ENCODE peak calls at places on chromosomes 16 and 17, in eight cellular contexts. L, J, U, N, B, A, K and Z are unnamed samples.

GRCh38 chr16:6645758-6646423 is 686.8 kb upstream of the RBFOX1 start:
- DNase-seq in J (no peak), N (peak; percentile 37), U (no peak), A (no peak), B (no peak), K (no peak), L (no peak), Z (no peak)

GRCh38 chr17:43033947-43034622 is 9.1 kb downstream of the RND2 start:
- DNase-seq in K (peak; percentile 81), J (no peak), A (peak; percentile 72), L (no peak), B (no peak), U (no peak), N (no peak), Z (no peak)

GRCh38 chr16:22425036-22425801 is 50.8 kb upstream of the CDR2 start:
- DNase-seq in K (peak; percentile 46), B (peak; percentile 69), J (peak; percentile 60), A (peak; percentile 87), N (no peak), L (no peak), U (no peak), Z (no peak)

GRCh38 chr17:40017422-40018080 is 2.3 kb downstream of the CSF3 start:
- DNase-seq in K (peak; percentile 54), N (no peak), B (no peak), A (peak; percentile 23), J (peak; percentile 70), L (no peak), U (no peak), Z (no peak)

GRCh38 chr16:20910781-20911321 is 10.3 kb downstream of the LYRM1 start:
- DNase-seq in N (no peak), J (no peak), A (peak; percentile 66), B (no peak), U (no peak), K (no peak), L (peak; percentile 65), Z (peak; percentile 90)

GRCh38 chr16:19595043-19595767 is 39.7 kb downstream of the VPS35L start:
- DNase-seq in B (peak; percentile 24), J (peak; percentile 20), K (no peak), L (peak; percentile 94), A (peak; percentile 86), U (no peak), N (no peak), Z (peak; percentile 92)

GRCh38 chr17:78223061-78223460 is 8.4 kb upstream of the TMEM235 start:
- DNase-seq in J (no peak), N (no peak), L (no peak), B (no peak), U (no peak), A (no peak), K (no peak), Z (no peak)

GRCh38 chr16:15451098-15451731 is 16.8 kb downstream of the BMERB1 start:
- DNase-seq in B (no peak), J (no peak), K (no peak), A (no peak), L (no peak), N (no peak), U (no peak), Z (no peak)

GRCh38 chr16:4309833-4310266 is 6.0 kb upstream of the GLIS2 start:
- DNase-seq in A (peak; percentile 98), J (no peak), K (peak; percentile 97), L (peak; percentile 72), U (peak; percentile 83), B (no peak), N (no peak), Z (no peak)

GRCh38 chr16:68737046-68737729 is at the start of gene CDH1:
- DNase-seq in J (no peak), B (no peak), L (no peak), A (peak; percentile 85), K (peak; percentile 98), N (no peak), U (no peak), Z (peak; percentile 83)

GRCh38 chr17:42365136-42365535 is 23.1 kb downstream of the STAT3 start:
- DNase-seq in L (peak; percentile 97), B (no peak), U (no peak), A (peak; percentile 89), N (no peak), J (no peak), K (no peak), Z (no peak)

GRCh38 chr17:80952291-80952690 is 39.4 kb upstream of the CHMP6 start:
- DNase-seq in B (no peak), A (peak; percentile 56), J (peak; percentile 13), U (no peak), N (no peak), L (no peak), K (no peak), Z (no peak)

GRCh38 chr17:80817861-80818260 is 173.8 kb upstream of the CHMP6 start:
- DNase-seq in J (no peak), B (no peak), A (no peak), N (no peak), K (no peak), L (peak; percentile 16), U (no peak), Z (no peak)

GRCh38 chr17:65071861-65072260 is 15.3 kb upstream of the GNA13 start:
- DNase-seq in U (no peak), B (no peak), K (no peak), A (no peak), J (no peak), N (no peak), L (no peak), Z (no peak)

GRCh38 chr16:20928774-20929411 is 28.3 kb downstream of the LYRM1 start:
- DNase-seq in U (no peak), K (no peak), A (no peak), B (no peak), L (no peak), N (no peak), J (no peak), Z (no peak)

GRCh38 chr16:29765167-29766032 is 12.7 kb upstream of the ZG16 start:
- DNase-seq in J (no peak), L (no peak), U (no peak), N (no peak), K (no peak), B (no peak), A (peak; percentile 32), Z (no peak)

GRCh38 chr17:28521296-28522085 is 15.3 kb downstream of the FOXN1 start:
- DNase-seq in K (peak; percentile 80), B (no peak), U (no peak), N (no peak), J (no peak), A (peak; percentile 73), L (no peak), Z (no peak)

GRCh38 chr16:17275076-17275732 is 195.6 kb downstream of the XYLT1 start:
- DNase-seq in L (no peak), J (no peak), B (no peak), N (no peak), A (no peak), K (no peak), U (no peak), Z (peak; percentile 71)

GRCh38 chr16:14278749-14279148 is 207.6 kb downstream of the MRTFB start:
- DNase-seq in N (no peak), K (no peak), L (no peak), U (no peak), A (peak; percentile 62), J (no peak), B (no peak), Z (no peak)

GRCh38 chr16:3637371-3637923 is 17.0 kb upstream of the DNASE1 start:
- DNase-seq in J (no peak), L (no peak), A (no peak), N (no peak), B (no peak), K (peak; percentile 65), U (peak; percentile 75), Z (no peak)

GRCh38 chr16:81623365-81624102 is 155.6 kb upstream of the PLCG2 start:
- DNase-seq in K (peak; percentile 78), U (peak; percentile 72), N (no peak), A (no peak), B (no peak), J (no peak), L (no peak), Z (no peak)

DNA sequence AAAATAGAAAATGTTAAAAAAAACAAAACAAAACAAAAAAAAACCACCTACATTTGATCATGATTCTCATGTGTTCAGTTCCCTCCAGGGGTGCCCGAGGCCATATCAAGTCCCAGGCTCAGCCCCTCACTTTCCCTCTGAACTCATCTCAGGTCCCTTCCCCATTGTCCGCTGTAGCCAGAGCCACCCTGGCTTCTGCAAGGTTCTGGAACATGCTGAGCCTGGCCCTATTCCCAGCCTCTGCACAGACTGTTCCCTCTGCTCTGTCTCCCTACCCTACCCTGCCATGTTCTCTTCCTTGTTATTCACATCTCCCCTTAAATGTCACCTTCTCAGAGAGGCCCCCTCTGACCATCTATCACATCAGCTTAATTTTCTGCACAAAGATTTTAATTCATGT is 46.9 kb downstream of the TK2 start:
- DNase-seq in U (no peak), L (no peak), A (peak; percentile 10), N (peak; percentile 55), K (no peak), B (no peak), J (peak; percentile 29), Z (no peak)
- H3K27ac ChIP-seq in U (no peak overlapping the region), L (no peak overlapping the region), A (no peak overlapping the region), N (peak overlapping the region; percentile 56), K (no peak overlapping the region), B (no peak overlapping the region), J (peak overlapping the region; percentile 70), Z (no peak overlapping the region)

DNA sequence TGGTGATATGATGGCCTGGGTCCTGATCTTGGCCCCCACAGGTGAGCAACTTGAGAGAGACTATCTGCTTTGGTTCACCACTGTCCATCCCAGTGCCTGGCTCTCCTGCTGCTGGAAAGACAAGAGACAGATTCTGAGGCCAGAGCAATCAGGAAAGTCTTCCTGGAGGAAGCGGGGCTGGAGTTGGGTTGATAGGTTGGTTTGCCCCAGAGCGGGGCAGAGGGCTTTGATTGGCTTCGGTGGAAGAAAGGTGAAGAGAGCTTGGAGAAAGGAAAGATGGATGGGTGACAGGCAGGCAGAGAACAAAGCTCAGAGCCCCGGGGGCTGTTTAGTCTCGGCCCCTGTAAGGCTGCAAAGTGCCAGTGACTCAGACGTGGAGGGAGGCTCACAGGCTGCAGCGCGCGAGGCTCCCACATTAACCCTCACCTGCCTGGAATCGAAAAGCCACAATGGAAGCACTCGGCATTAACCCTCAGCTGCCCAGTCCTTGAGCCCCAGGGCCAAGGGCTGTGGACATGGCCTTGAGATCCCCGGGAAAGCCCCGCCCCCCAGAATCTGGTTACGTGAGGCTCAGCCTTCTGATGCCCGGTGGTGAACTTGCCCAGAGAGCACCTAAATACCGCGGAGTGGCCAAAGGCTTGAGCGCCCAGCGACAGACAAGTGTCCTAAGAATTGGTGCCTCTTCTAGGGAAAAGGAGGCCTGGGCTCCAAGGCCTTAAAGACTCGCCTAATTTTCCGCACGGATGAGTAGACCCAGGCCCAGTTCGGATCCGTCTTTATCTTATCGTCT is 988 bp upstream of the CPNE2 start:
- DNase-seq in A (peak; percentile 93), U (no peak), L (peak; percentile 45), B (peak; percentile 36), K (peak; percentile 87), N (no peak), J (peak; percentile 45), Z (peak; percentile 50)
- H3K27ac ChIP-seq in A (no peak overlapping the region), U (no peak overlapping the region), L (no peak overlapping the region), B (peak overlapping the region; percentile 90), K (peak overlapping the region; percentile 26), N (peak overlapping the region; percentile 92), J (peak overlapping the region; percentile 91), Z (no peak overlapping the region)

GRCh38 chr16:86515780-86516617 is 5.7 kb downstream of the FOXF1 start:
- DNase-seq in A (peak; percentile 72), K (peak; percentile 71), B (no peak), U (no peak), L (no peak), N (no peak), J (no peak), Z (no peak)
- H3K27ac ChIP-seq in A (no peak overlapping the region), K (no peak overlapping the region), B (no peak overlapping the region), U (no peak overlapping the region), L (no peak overlapping the region), N (no peak overlapping the region), J (no peak overlapping the region), Z (no peak overlapping the region)

GRCh38 chr17:74466785-74467158 is 338 bp downstream of the CD300A start:
- DNase-seq in B (no peak), J (no peak), N (no peak), L (no peak), K (no peak), A (no peak), U (no peak), Z (no peak)
- H3K27ac ChIP-seq in B (no peak overlapping the region), J (no peak overlapping the region), N (no peak overlapping the region), L (no peak overlapping the region), K (no peak overlapping the region), A (no peak overlapping the region), U (peak overlapping the region; percentile 79), Z (no peak overlapping the region)